ENCODE peak calls at places on chromosomes 11 and 22, in eight cellular contexts. X is foreskin fibroblast, J is upper lobe of right lung, W is epithelial cell of esophagus, B is choroid plexus epithelial cell, E is BE2C, U is SK-N-SH, F is ovary. D is an unnamed sample.

GRCh38 chr11:117591316-117592039 is 205.5 kb downstream of the DSCAML1 start:
- DNase-seq in U (peak), W (no peak), B (no peak), X (no peak), E (no peak), F (no peak), J (no peak), D (no peak)

GRCh38 chr11:95134491-95134890 is 44.8 kb downstream of the ENDOD1 start:
- DNase-seq in W (peak), B (peak), X (peak), U (no peak), J (no peak), F (no peak), E (peak), D (peak)

GRCh38 chr11:115980336-115980735 is 476.1 kb upstream of the CADM1 start:
- DNase-seq in W (no peak), U (no peak), F (no peak), E (no peak), J (no peak), B (no peak), X (no peak), D (no peak)

GRCh38 chr11:70669871-70670683 is 271.7 kb downstream of the CTTN start:
- DNase-seq in W (no peak), U (peak), E (peak), J (no peak), X (no peak), B (no peak), F (no peak), D (no peak)

GRCh38 chr11:103624708-103625623 is 411.5 kb upstream of the DDI1 start:
- DNase-seq in E (peak), J (no peak), X (peak), B (peak), W (peak), F (no peak), U (peak), D (peak)

GRCh38 chr11:7640826-7641225 is 32.5 kb downstream of the CYB5R2 start:
- DNase-seq in B (no peak), F (no peak), X (no peak), W (no peak), U (no peak), J (no peak), E (no peak), D (no peak)

GRCh38 chr11:126061707-126062678 is 673 bp downstream of the CDON start:
- DNase-seq in W (peak), B (peak), E (peak), U (peak), X (peak), F (peak), J (no peak), D (peak)

GRCh38 chr11:714436-714835 is 8.4 kb downstream of the EPS8L2 start:
- DNase-seq in U (no peak), X (no peak), W (no peak), E (no peak), F (no peak), B (no peak), J (no peak), D (no peak)

GRCh38 chr11:35927067-35927466 is 16.8 kb upstream of the LDLRAD3 start:
- DNase-seq in F (no peak), W (no peak), J (no peak), E (no peak), X (no peak), U (peak), B (no peak), D (no peak)

GRCh38 chr22:40651563-40652501 is 15.3 kb upstream of the MRTFA start:
- DNase-seq in X (peak), B (peak), J (peak), F (peak), E (peak), U (peak), W (peak), D (peak)

GRCh38 chr11:101915811-101916291 is 471 bp downstream of the ANGPTL5 start:
- DNase-seq in E (no peak), B (peak), J (no peak), F (no peak), X (peak), U (peak), W (peak), D (peak)

GRCh38 chr22:46747646-46748045 is 9.6 kb upstream of the CERK start:
- DNase-seq in E (no peak), F (no peak), B (no peak), W (no peak), J (no peak), X (no peak), U (no peak), D (no peak)

GRCh38 chr22:46749682-46750529 is 11.9 kb upstream of the CERK start:
- DNase-seq in F (no peak), U (no peak), J (peak), W (no peak), B (no peak), X (no peak), E (no peak), D (peak)

GRCh38 chr22:46750530-46750800 is 12.0 kb upstream of the TBC1D22A start:
- DNase-seq in B (no peak), E (no peak), W (no peak), J (no peak), X (no peak), U (no peak), F (no peak), D (no peak)

GRCh38 chr22:46748206-46748947 is 10.3 kb upstream of the CERK start:
- DNase-seq in J (no peak), X (no peak), B (no peak), U (no peak), E (no peak), W (no peak), F (no peak), D (no peak)

DNA sequence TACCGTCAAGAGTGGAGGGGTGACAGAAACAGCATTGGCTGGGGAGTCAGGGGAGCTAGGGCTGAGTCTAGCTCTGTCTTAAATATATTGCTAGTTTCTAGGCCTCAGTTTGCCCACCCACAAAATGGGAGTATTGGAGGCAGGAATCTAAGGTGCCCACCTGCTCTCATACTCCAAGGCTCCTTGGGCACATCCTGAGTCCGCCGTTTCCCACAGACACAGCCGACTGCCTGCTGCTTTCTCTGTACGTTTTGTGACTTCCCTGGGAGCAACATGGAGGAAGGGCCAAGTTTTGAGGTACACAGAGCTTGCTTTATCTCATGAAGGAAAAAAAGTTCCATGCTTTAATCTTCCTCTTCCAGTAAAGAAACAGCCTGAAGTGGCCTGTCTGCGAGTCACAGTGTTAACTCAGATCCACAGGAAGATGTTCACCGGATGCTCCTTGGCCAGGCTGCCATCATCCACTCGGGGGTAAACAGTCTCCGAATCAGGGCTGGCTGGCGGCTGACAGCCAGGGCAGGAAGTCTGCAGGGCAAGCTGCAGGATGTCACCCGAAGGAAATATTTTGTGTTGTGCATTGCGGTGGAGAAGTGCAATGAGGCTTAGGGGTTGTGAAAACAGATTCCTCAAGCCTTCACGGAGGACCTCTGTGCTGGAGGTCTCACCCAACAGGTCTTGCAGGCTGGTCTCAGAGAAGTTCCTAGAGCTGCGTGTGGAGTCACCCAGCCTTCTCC is 11.1 kb upstream of the CERK start:
- DNase-seq in F (no peak), U (no peak), J (peak), B (peak), E (no peak), W (peak), X (peak), D (peak)
- H3K4me3 ChIP-seq in F (no peak), U (no peak), J (no peak), B (no peak), E (no peak), W (no peak), X (no peak), D (no peak)

GRCh38 chr11:77151804-77152513 is 23.9 kb downstream of the MYO7A start:
- DNase-seq in U (no peak), B (peak), J (no peak), F (no peak), E (no peak), W (no peak), X (no peak), D (no peak)

GRCh38 chr11:77152846-77153245 is 24.8 kb downstream of the MYO7A start:
- DNase-seq in F (no peak), U (no peak), E (no peak), J (no peak), B (peak), W (no peak), X (no peak), D (peak)

GRCh38 chr11:77155082-77155475 is 27.0 kb downstream of the MYO7A start:
- DNase-seq in X (no peak), B (no peak), E (no peak), U (no peak), F (no peak), J (no peak), W (no peak), D (no peak)

GRCh38 chr11:77154381-77155081 is 26.5 kb downstream of the MYO7A start:
- DNase-seq in U (no peak), W (no peak), E (no peak), B (no peak), X (no peak), F (no peak), J (no peak), D (no peak)

DNA sequence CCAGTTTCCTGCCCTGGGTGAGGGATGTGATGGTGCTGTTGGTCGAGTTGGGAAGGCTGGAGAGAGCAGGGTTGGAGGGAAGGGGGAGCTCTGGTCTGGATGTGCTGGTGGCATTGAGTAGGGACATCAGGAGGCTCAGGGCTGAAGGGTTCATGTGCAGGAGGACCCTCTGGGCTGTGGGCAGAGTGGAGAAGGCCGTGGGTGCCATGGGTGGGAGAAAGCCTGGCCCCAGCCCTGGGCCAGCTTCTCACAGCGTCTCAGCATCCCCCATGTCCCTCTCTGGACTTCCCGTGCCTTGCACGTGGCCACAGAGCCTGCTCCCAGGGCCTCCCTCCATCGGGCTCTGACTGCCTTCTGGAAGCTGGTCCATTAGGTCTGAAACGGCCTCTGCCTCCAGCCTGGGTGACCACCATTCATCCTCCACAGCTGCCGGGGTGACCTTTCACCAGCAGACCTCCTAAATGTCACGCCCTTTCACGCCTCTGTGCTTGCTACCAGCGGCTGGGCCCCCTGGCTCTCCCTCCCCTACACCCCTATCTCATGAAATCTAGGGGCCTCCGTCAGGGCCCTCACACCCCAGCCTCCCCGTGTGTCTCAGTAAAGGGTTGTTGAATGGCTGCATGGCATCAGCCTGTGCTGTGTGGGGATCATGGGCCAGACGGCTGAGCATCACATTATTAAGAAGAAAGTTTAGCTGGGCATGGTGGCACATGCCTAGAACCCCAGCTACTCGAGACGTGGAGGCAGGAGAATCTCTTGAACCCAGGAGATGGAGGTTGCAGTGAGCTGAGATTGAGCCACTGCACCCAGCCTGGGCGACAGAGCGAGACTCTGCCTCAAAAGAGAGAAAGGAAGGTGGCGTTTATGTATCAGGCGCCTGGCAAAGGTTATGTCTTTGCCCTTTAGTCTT is 25.5 kb downstream of the MYO7A start:
- DNase-seq in B (no peak), F (no peak), W (no peak), U (no peak), X (no peak), E (no peak), J (no peak), D (no peak)
- H3K4me3 ChIP-seq in B (no peak), F (no peak), W (no peak), U (no peak), X (no peak), E (no peak), J (no peak), D (no peak)

DNA sequence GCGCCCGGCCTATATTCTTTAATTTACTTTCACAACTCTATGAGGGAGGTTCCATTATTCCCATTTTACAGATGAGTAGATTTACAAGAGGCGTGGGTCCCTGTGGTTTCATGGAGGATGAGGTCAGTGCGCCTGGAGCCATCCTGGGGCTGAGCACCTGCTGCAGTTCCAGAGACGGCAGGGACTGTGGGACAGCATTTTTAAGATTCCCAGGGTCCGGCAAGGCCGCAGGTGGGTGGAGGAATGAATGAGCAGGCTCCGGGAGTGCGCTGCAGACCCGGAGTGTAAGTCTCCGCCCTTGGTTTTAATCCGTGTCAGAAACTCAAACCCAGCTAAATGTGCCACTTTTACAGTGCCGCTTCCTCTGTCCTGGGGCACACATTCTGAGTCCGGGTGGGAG is 4.1 kb upstream of the CHRM1 start:
- DNase-seq in W (no peak), F (no peak), B (no peak), U (no peak), J (no peak), E (no peak), X (no peak), D (no peak)
- H3K4me3 ChIP-seq in W (no peak), F (no peak), B (no peak), U (no peak), J (no peak), E (no peak), X (no peak), D (no peak)

GRCh38 chr11:11842426-11843008 is 745 bp downstream of the USP47 start:
- DNase-seq in W (peak), U (peak), F (no peak), J (no peak), X (peak), B (peak), E (peak), D (peak)
- H3K4me3 ChIP-seq in W (peak), U (peak), F (peak), J (peak), X (peak), B (peak), E (peak), D (peak)

DNA sequence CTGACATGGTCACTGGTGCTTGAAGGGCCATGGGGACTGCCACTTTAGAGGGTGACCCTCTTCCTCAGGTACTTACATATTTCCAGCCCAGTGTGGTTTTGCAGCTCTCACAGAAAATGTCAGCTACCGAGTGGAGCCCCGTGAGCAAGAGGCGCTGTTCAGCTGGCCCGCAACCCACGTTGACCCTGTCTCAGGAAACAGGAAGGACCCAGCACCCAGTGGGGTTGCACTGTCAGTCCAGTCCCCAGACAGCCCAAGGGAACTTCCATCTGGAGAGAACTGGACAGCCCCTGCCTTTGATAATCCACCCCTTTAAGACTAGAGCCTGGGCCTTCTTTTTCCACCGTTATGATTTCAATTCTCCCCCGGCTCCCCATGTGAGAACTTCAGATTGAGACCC is 3.5 kb downstream of the YPEL4 start:
- DNase-seq in E (no peak), X (no peak), J (no peak), F (peak), W (no peak), B (no peak), U (no peak), D (no peak)
- H3K4me3 ChIP-seq in E (no peak), X (no peak), J (no peak), F (no peak), W (no peak), B (no peak), U (no peak), D (no peak)

DNA sequence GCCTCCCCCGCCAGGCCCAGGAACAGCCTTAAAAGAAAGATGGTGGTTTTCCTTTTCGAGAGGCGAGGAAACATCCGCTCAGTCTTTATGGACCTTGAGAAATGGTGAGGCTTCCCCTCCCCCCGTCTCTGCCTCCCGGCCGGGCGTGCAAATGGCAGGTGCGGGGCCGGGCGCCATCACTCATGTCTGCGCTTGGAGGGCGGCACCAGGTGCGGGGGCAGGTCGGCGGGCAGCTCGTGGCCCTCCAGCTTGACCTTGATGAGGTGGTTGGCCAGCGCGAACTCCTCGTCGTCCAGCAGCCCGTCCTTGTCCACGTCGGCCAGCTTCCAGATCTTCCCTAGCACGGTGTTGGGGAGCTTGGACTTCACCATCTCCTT is 9.7 kb upstream of the CDC42BPG start:
- DNase-seq in X (no peak), J (no peak), F (no peak), B (no peak), U (no peak), W (no peak), E (no peak), D (no peak)
- H3K4me3 ChIP-seq in X (no peak), J (no peak), F (no peak), B (no peak), U (no peak), W (no peak), E (no peak), D (no peak)

DNA sequence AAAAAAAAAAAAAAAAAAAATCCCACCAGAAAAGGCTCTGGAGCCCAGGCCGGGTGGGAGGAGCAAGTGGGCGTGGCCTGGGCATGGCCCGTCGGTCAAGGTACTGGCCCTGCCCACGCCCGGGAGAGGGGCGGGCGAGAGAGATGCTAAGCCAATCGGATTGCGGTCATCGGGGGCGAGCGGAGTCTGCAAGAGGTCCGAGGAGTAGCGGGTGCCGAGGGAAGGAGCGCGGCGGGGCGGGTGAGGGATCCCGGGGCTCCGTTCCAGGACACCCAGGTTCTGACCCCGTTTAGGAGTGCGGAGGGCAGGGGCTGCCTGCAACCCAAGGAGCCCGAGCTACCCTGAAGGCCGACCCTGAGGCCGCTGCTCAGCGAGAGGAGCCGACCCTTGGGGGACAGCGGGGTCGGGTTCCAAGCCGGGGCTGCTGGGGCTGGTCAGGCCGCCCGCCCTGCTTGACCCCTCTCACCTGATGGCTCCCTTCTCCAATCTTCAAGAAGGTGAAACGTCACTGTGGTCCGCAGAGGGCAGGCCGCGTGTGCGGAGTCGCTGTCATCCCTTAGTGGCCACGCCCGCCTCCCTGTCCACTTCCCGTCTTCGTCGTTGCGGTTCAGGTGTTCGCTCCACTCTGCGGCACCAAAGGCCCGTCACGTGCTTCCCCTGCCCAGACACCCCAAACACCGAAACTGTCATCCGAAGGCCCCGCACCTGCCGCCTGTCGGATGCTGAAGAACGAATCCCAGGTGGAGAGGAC is 11.1 kb upstream of the TAB1 start:
- DNase-seq in J (peak), W (peak), X (peak), E (peak), U (peak), B (peak), F (peak), D (peak)
- H3K4me3 ChIP-seq in J (peak), W (peak), X (peak), E (peak), U (peak), B (peak), F (peak), D (peak)

DNA sequence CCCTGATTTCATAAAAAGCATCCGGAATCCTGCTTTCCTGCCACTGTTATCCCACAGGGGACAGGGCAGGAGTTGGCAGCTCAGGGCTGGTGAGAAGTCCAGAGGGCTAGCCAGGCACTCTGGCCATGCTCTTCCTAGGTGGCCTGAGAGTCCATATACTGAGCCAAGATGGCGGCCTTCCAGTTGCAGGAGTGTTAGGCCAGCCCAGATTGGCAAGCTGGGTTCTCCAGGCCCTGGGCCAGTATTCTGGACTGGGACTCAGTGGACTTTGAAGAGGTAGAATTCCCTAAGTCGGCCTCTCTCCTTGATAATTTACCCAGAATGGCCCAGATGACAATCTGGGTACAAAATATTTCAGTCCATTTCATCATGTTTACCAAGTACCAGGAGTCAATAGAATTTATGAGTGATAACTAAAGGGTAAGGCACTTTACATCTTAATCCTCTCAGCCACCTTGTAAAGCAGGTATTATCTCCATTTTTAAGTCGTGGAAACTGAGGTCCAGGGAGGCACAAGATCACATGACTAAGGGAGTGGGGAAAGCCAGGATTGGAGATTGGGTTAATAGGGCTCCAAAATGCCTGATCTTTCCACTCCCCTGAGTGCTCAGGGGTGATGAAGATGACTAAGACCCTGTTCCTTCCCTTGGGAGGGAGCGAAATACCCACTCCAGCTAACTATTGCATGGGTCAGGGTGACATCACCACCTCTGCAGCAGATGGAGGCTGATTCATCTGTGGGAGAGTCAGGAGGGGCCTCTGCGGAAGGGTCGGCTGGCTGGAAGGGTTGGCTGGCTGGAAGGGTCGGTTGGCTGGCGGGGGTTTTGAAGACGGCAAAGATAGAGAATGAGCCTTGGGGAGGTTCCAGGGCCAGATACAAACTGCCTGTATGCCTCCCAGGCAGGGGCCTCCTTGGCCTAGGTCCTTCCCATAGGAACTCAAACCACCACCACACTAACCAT is 1.2 kb upstream of the MICALL1 start:
- DNase-seq in W (peak), F (peak), U (peak), X (peak), J (no peak), E (peak), B (peak), D (peak)
- H3K4me3 ChIP-seq in W (no peak), F (peak), U (peak), X (no peak), J (peak), E (no peak), B (peak), D (peak)

D was measured in fibroblast of the aortic adventitia.